ENCODE peak calls at places on chromosomes 5 and 9, in five cellular contexts. L is right cardiac atrium, H is HEK293T, Q is GM12891, E is amniotic stem cell. X is an unnamed sample.

GRCh38 chr5:39448504-39449128 is 23.8 kb upstream of the DAB2 start:
- DNase-seq in E (no peak), Q (no peak), L (peak), H (no peak), X (no peak)

GRCh38 chr9:78612089-78612488 is 315.2 kb downstream of the PSAT1 start:
- DNase-seq in H (no peak), L (no peak), E (peak), Q (no peak), X (no peak)

GRCh38 chr5:3837544-3837943 is 241.9 kb downstream of the IRX1 start:
- DNase-seq in H (no peak), E (no peak), Q (no peak), L (no peak), X (no peak)

GRCh38 chr9:5869315-5870019 is 21.2 kb upstream of the MLANA start:
- DNase-seq in Q (peak), E (no peak), L (no peak), H (peak), X (no peak)

GRCh38 chr5:159273923-159274322 is 10.8 kb downstream of the UBLCP1 start:
- DNase-seq in L (no peak), Q (no peak), H (no peak), E (no peak), X (no peak)

GRCh38 chr9:106467847-106468163 is 395.2 kb upstream of the ZNF462 start:
- DNase-seq in Q (no peak), L (no peak), H (no peak), E (no peak), X (no peak)

GRCh38 chr5:32223972-32224608 is 50.0 kb upstream of the GOLPH3 start:
- DNase-seq in E (peak), Q (no peak), L (no peak), H (no peak), X (peak)

GRCh38 chr5:10831416-10831815 is 70.4 kb upstream of the DAP start:
- DNase-seq in L (no peak), Q (no peak), H (no peak), E (peak), X (peak)

GRCh38 chr5:137492321-137492720 is 6.8 kb downstream of the SPOCK1 start:
- DNase-seq in E (no peak), H (no peak), L (no peak), Q (no peak), X (no peak)

GRCh38 chr9:27086818-27087680 is 22.0 kb upstream of the TEK start:
- DNase-seq in H (no peak), E (peak), Q (no peak), L (no peak), X (peak)

GRCh38 chr9:71895122-71895521 is 15.9 kb downstream of the ABHD17B start:
- DNase-seq in Q (no peak), H (no peak), L (no peak), E (no peak), X (no peak)

GRCh38 chr5:62371409-62371808 is 32.3 kb downstream of the DIMT1 start:
- DNase-seq in Q (no peak), E (no peak), H (no peak), L (no peak), X (no peak)

GRCh38 chr5:69024241-69024651 is 69.6 kb upstream of the SLC30A5 start:
- DNase-seq in L (no peak), E (no peak), H (peak), Q (peak), X (no peak)

GRCh38 chr5:68381909-68382308 is 166.4 kb downstream of the PIK3R1 start:
- DNase-seq in L (no peak), H (no peak), Q (no peak), E (no peak), X (no peak)

GRCh38 chr9:114856942-114857315 is 51.1 kb upstream of the TNFSF15 start:
- DNase-seq in L (no peak), H (no peak), Q (no peak), E (no peak), X (no peak)

GRCh38 chr5:114883675-114884074 is 286.0 kb downstream of the TRIM36 start:
- DNase-seq in Q (no peak), H (no peak), L (no peak), E (no peak), X (no peak)

GRCh38 chr9:86263876-86264275 is 4.4 kb upstream of the C9orf153 start:
- DNase-seq in Q (no peak), E (no peak), H (no peak), L (no peak), X (no peak)

GRCh38 chr5:181129601-181130000 is 1.4 kb downstream of the OR2V1 start:
- DNase-seq in H (no peak), E (no peak), Q (no peak), L (no peak), X (no peak)

GRCh38 chr9:93576296-93577044 is at the start of gene PHF2:
- DNase-seq in E (no peak), H (peak), Q (peak), L (peak), X (no peak)

GRCh38 chr5:173452098-173452497 is 123.9 kb upstream of the STC2 start:
- DNase-seq in Q (no peak), H (no peak), E (no peak), L (no peak), X (no peak)

GRCh38 chr9:120481248-120481647 is 98.7 kb downstream of the CDK5RAP2 start:
- DNase-seq in Q (no peak), E (no peak), H (no peak), L (no peak), X (no peak)

GRCh38 chr5:61881821-61882220 is 424.2 kb upstream of the KIF2A start:
- DNase-seq in E (no peak), H (no peak), L (no peak), Q (no peak), X (no peak)

GRCh38 chr9:31023793-31024192 is 1360.7 kb upstream of the ACO1 start:
- DNase-seq in H (no peak), E (no peak), Q (no peak), L (no peak), X (no peak)

GRCh38 chr5:9546973-9547947 is 1.4 kb upstream of the SEMA5A start:
- DNase-seq in Q (no peak), H (no peak), L (peak), E (no peak), X (peak)

GRCh38 chr9:72349240-72349639 is 15.8 kb downstream of the ZFAND5 start:
- DNase-seq in Q (no peak), E (no peak), H (no peak), L (no peak), X (no peak)

GRCh38 chr5:55062039-55062779 is 38.2 kb downstream of the GZMK start:
- DNase-seq in Q (no peak), H (no peak), E (no peak), L (peak), X (no peak)

GRCh38 chr5:34639852-34640626 is 16.1 kb upstream of the RAI14 start:
- DNase-seq in Q (no peak), L (no peak), E (no peak), H (no peak), X (peak)

GRCh38 chr5:78605611-78606010 is 43.0 kb downstream of the LHFPL2 start:
- DNase-seq in L (no peak), E (no peak), H (no peak), Q (no peak), X (no peak)

GRCh38 chr9:129209580-129209979 is 31.5 kb upstream of the IER5L start:
- DNase-seq in Q (no peak), E (no peak), H (no peak), L (no peak), X (no peak)

GRCh38 chr5:56177134-56177533 is 56.0 kb downstream of the ANKRD55 start:
- DNase-seq in L (no peak), E (no peak), Q (no peak), H (no peak), X (no peak)

GRCh38 chr9:95175523-95175922 is 142.0 kb downstream of the FANCC start:
- DNase-seq in H (no peak), Q (no peak), E (no peak), L (no peak), X (no peak)

GRCh38 chr9:130220351-130220750 is 45.2 kb upstream of the HMCN2 start:
- DNase-seq in Q (no peak), E (no peak), L (peak), H (peak), X (no peak)

GRCh38 chr5:6758201-6758600 is 45.0 kb downstream of the TENT4A start:
- DNase-seq in H (no peak), Q (no peak), E (no peak), L (no peak), X (no peak)